ENCODE peak calls at places on chromosomes 16 and 17, in eight cellular contexts. F is prostate gland; P is CD8-positive, alpha-beta T cell; I is PC-3; W is tibial artery; D is upper lobe of right lung; Q is GM23248; S is esophagus squamous epithelium. X is an unnamed sample.

GRCh38 chr16:86414991-86415740 is 95.2 kb upstream of the FOXF1 start:
- DNase-seq in Q (no peak), P (no peak), W (no peak), D (no peak), I (no peak), S (no peak), F (no peak), X (no peak)

GRCh38 chr17:7857724-7858486 is at the start of gene CYB5D1:
- DNase-seq in D (peak; percentile 91), I (peak; percentile 90), S (peak; percentile 80), Q (peak; percentile 98), W (peak; percentile 96), P (peak; percentile 92), F (peak; percentile 93), X (peak; percentile 96)

GRCh38 chr17:31136319-31136718 is 41.5 kb downstream of the NF1 start:
- DNase-seq in F (no peak), Q (peak; percentile 62), P (no peak), I (peak; percentile 10), S (no peak), W (no peak), D (no peak), X (no peak)

GRCh38 chr17:82386256-82386831 is 14.8 kb downstream of the UTS2R start:
- DNase-seq in P (no peak), F (no peak), S (no peak), Q (no peak), W (peak; percentile 45), I (no peak), D (no peak), X (no peak)

GRCh38 chr17:58377005-58377660 is 25.1 kb upstream of the SUPT4H1 start:
- DNase-seq in W (no peak), Q (no peak), I (peak; percentile 93), S (no peak), F (peak; percentile 87), D (no peak), P (no peak), X (no peak)

GRCh38 chr16:86578056-86578455 is 293 bp upstream of the FOXL1 start:
- DNase-seq in Q (peak; percentile 78), D (no peak), S (no peak), P (no peak), F (no peak), W (no peak), I (no peak), X (no peak)

GRCh38 chr16:85523602-85524364 is 89.3 kb upstream of the GSE1 start:
- DNase-seq in S (no peak), Q (no peak), D (peak; percentile 89), F (no peak), P (no peak), I (no peak), W (no peak), X (no peak)

GRCh38 chr16:70804729-70805169 is 3.8 kb upstream of the VAC14 start:
- DNase-seq in I (no peak), W (no peak), S (no peak), Q (no peak), P (peak; percentile 7), F (no peak), D (no peak), X (no peak)

GRCh38 chr16:65059421-65059980 is 62.4 kb downstream of the CDH11 start:
- DNase-seq in F (no peak), P (no peak), D (no peak), S (no peak), I (no peak), W (no peak), Q (no peak), X (no peak)

GRCh38 chr17:47716381-47716780 is 16.7 kb upstream of the TBX21 start:
- DNase-seq in I (no peak), F (no peak), S (no peak), P (no peak), Q (no peak), D (no peak), W (no peak), X (no peak)
- H3K27me3 ChIP-seq in I (peaks cover 10% of the 10 kb centered on the region), F (peaks cover 5% of the 10 kb centered on the region), S (no peaks in the 10 kb centered on the region), P (no peaks in the 10 kb centered on the region), Q (peaks cover 49% of the 10 kb centered on the region), D (peaks cover 25% of the 10 kb centered on the region), W (no peaks in the 10 kb centered on the region), X (peaks cover 54% of the 10 kb centered on the region)

GRCh38 chr17:48576479-48577309 is 1.5 kb downstream of the HOXB4 start:
- DNase-seq in P (no peak), S (no peak), D (no peak), I (peak; percentile 60), Q (peak; percentile 68), F (no peak), W (no peak), X (no peak)
- H3K4me3 ChIP-seq in P (no peak overlapping the region), S (peak overlapping the region; percentile 70), D (peak overlapping the region; percentile 59), I (peak overlapping the region; percentile 66), Q (peak overlapping the region; percentile 83), F (no peak overlapping the region), W (peak overlapping the region; percentile 51), X (peak overlapping the region; percentile 69)

GRCh38 chr17:76130473-76130872 is 10.6 kb downstream of the FOXJ1 start:
- DNase-seq in I (no peak), P (no peak), S (no peak), F (no peak), D (no peak), Q (no peak), W (no peak), X (no peak)
- H3K27me3 ChIP-seq in I (no peaks in the 10 kb centered on the region), P (no peaks in the 10 kb centered on the region), S (no peaks in the 10 kb centered on the region), F (peaks cover 5% of the 10 kb centered on the region), D (no peaks in the 10 kb centered on the region), Q (peaks cover 24% of the 10 kb centered on the region), W (no peaks in the 10 kb centered on the region), X (peaks cover 40% of the 10 kb centered on the region)

GRCh38 chr17:2779545-2779944 is 16.7 kb upstream of the RAP1GAP2 start:
- DNase-seq in Q (no peak), P (no peak), I (no peak), F (no peak), D (no peak), S (no peak), W (no peak), X (no peak)

GRCh38 chr17:2776589-2777241 is 19.5 kb upstream of the RAP1GAP2 start:
- DNase-seq in W (no peak), Q (peak; percentile 11), D (no peak), P (no peak), F (no peak), I (no peak), S (no peak), X (no peak)

GRCh38 chr17:2780256-2780655 is 16.0 kb upstream of the RAP1GAP2 start:
- DNase-seq in D (no peak), P (no peak), F (no peak), W (no peak), S (no peak), I (no peak), Q (no peak), X (no peak)

GRCh38 chr17:2778489-2778888 is 17.7 kb upstream of the RAP1GAP2 start:
- DNase-seq in P (no peak), W (no peak), I (no peak), S (no peak), Q (no peak), D (no peak), F (no peak), X (no peak)

GRCh38 chr17:2777242-2777867 is 18.9 kb upstream of the RAP1GAP2 start:
- DNase-seq in D (no peak), I (no peak), W (no peak), P (no peak), F (no peak), Q (no peak), S (no peak), X (no peak)
- H3K4me3 ChIP-seq in D (no peak overlapping the region), I (peak overlapping the region; percentile 59), W (no peak overlapping the region), P (peak overlapping the region; percentile 23), F (no peak overlapping the region), Q (no peak overlapping the region), S (peak overlapping the region; percentile 30), X (peak overlapping the region; percentile 37)

GRCh38 chr17:74855323-74855722 is 4.4 kb downstream of the GRIN2C start:
- DNase-seq in S (no peak), D (no peak), P (no peak), I (no peak), Q (no peak), W (no peak), F (no peak), X (no peak)

GRCh38 chr17:74853048-74853397 is 6.7 kb downstream of the GRIN2C start:
- DNase-seq in S (no peak), P (no peak), D (no peak), F (no peak), W (no peak), Q (no peak), I (no peak), X (no peak)

GRCh38 chr17:74853669-74854068 is 6.0 kb downstream of the GRIN2C start:
- DNase-seq in P (no peak), Q (no peak), D (no peak), S (no peak), F (no peak), I (no peak), W (no peak), X (no peak)

GRCh38 chr17:74856113-74856512 is 3.6 kb downstream of the GRIN2C start:
- DNase-seq in S (no peak), D (no peak), I (no peak), F (no peak), W (no peak), Q (no peak), P (no peak), X (no peak)

GRCh38 chr17:74854792-74855191 is 4.9 kb downstream of the GRIN2C start:
- DNase-seq in F (no peak), I (no peak), W (no peak), S (no peak), P (no peak), D (no peak), Q (no peak), X (no peak)
- H3K27me3 ChIP-seq in F (peaks cover 27% of the 10 kb centered on the region), I (peaks cover 73% of the 10 kb centered on the region), W (no peaks in the 10 kb centered on the region), S (peaks cover 25% of the 10 kb centered on the region), P (peaks cover 26% of the 10 kb centered on the region), D (peaks cover 73% of the 10 kb centered on the region), Q (peaks cover 82% of the 10 kb centered on the region), X (peaks cover 98% of the 10 kb centered on the region)

GRCh38 chr17:63154586-63155244 is 188.7 kb downstream of the TANC2 start:
- DNase-seq in F (no peak), P (no peak), I (no peak), D (no peak), Q (peak; percentile 16), W (no peak), S (no peak), X (no peak)

GRCh38 chr17:63153488-63153887 is 187.5 kb downstream of the TANC2 start:
- DNase-seq in P (no peak), Q (peak; percentile 17), I (no peak), D (no peak), F (no peak), W (no peak), S (no peak), X (no peak)

GRCh38 chr17:63151981-63152523 is 186.0 kb downstream of the TANC2 start:
- DNase-seq in W (no peak), P (no peak), F (no peak), Q (peak; percentile 57), D (no peak), I (no peak), S (no peak), X (no peak)

GRCh38 chr17:63150466-63150865 is 184.4 kb downstream of the TANC2 start:
- DNase-seq in D (no peak), P (no peak), Q (no peak), W (no peak), F (no peak), S (no peak), I (no peak), X (no peak)

GRCh38 chr17:63150994-63151464 is 185.0 kb downstream of the TANC2 start:
- DNase-seq in Q (peak; percentile 33), D (no peak), F (no peak), I (no peak), S (no peak), W (no peak), P (no peak), X (no peak)
- H3K4me3 ChIP-seq in Q (no peak overlapping the region), D (no peak overlapping the region), F (no peak overlapping the region), I (no peak overlapping the region), S (no peak overlapping the region), W (no peak overlapping the region), P (no peak overlapping the region), X (no peak overlapping the region)

GRCh38 chr16:80607204-80607603 is 66.4 kb downstream of the DYNLRB2 start:
- DNase-seq in I (no peak), F (no peak), S (no peak), P (no peak), Q (no peak), W (no peak), D (no peak), X (no peak)
- H3K27me3 ChIP-seq in I (no peaks in the 10 kb centered on the region), F (no peaks in the 10 kb centered on the region), S (no peaks in the 10 kb centered on the region), P (no peaks in the 10 kb centered on the region), Q (no peaks in the 10 kb centered on the region), W (no peaks in the 10 kb centered on the region), D (no peaks in the 10 kb centered on the region), X (no peaks in the 10 kb centered on the region)